ENCODE peak calls at places on chromosomes 16 and 17, in four cellular contexts. M is esophagus muscularis mucosa, L is heart right ventricle, Y is cardiac muscle cell. B is an unnamed sample.

GRCh38 chr16:83245061-83245460 is 562.7 kb upstream of the HSBP1 start:
- DNase-seq in Y (no peak), L (no peak), M (no peak), B (no peak)

GRCh38 chr17:80260791-80261158 is at the start of gene RNF213:
- DNase-seq in Y (peak; percentile 70), M (no peak), L (peak; percentile 65), B (peak; percentile 77)

GRCh38 chr17:66925811-66926500 is 38.6 kb upstream of the CACNG4 start:
- DNase-seq in L (no peak), M (no peak), Y (no peak), B (no peak)

GRCh38 chr17:50938821-50939541 is 72.8 kb upstream of the TOB1 start:
- DNase-seq in Y (no peak), M (no peak), L (no peak), B (no peak)

GRCh38 chr16:78784773-78785172 is 685.3 kb downstream of the WWOX start:
- DNase-seq in Y (no peak), L (no peak), M (no peak), B (no peak)

GRCh38 chr16:56732832-56733231 is 2.9 kb downstream of the NUP93 start:
- DNase-seq in M (no peak), L (no peak), Y (no peak), B (no peak)

GRCh38 chr16:89705006-89705405 is 3.5 kb upstream of the SPATA2L start:
- DNase-seq in Y (no peak), L (no peak), M (no peak), B (no peak)

GRCh38 chr17:76087531-76087930 is 8.5 kb downstream of the ZACN start:
- DNase-seq in M (no peak), L (no peak), Y (no peak), B (no peak)

GRCh38 chr17:17605083-17605746 is 13.7 kb upstream of the PEMT start:
- DNase-seq in Y (no peak), M (no peak), L (no peak), B (no peak)

GRCh38 chr17:82439194-82439828 is 11.2 kb downstream of the CYBC1 start:
- DNase-seq in L (peak; percentile 19), M (no peak), Y (no peak), B (no peak)

GRCh38 chr17:37518816-37519215 is 29.1 kb downstream of the DUSP14 start:
- DNase-seq in Y (no peak), M (no peak), L (no peak), B (no peak)

GRCh38 chr16:52283581-52284375 is 263.2 kb downstream of the TOX3 start:
- DNase-seq in Y (no peak), L (no peak), M (no peak), B (no peak)

GRCh38 chr17:36722121-36722902 is 120.9 kb downstream of the MRM1 start:
- DNase-seq in Y (peak; percentile 87), M (no peak), L (peak; percentile 70), B (no peak)

GRCh38 chr17:28057731-28058246 is 15.3 kb downstream of the NLK start:
- DNase-seq in L (no peak), Y (no peak), M (no peak), B (no peak)

GRCh38 chr17:3744032-3744431 is 20.3 kb downstream of the HASPIN start:
- DNase-seq in Y (no peak), M (no peak), L (no peak), B (no peak)

GRCh38 chr17:69949931-69950330 is 125.1 kb upstream of the KCNJ16 start:
- DNase-seq in M (no peak), Y (no peak), L (no peak), B (no peak)

GRCh38 chr17:61848247-61848646 is 15.1 kb downstream of the BRIP1 start:
- DNase-seq in M (no peak), L (no peak), Y (no peak), B (no peak)

GRCh38 chr16:15574614-15574948 is 68.4 kb downstream of the MARF1 start:
- DNase-seq in Y (no peak), M (no peak), L (no peak), B (no peak)

GRCh38 chr17:40496170-40496569 is 5.3 kb downstream of the TNS4 start:
- DNase-seq in L (no peak), Y (no peak), M (no peak), B (no peak)

GRCh38 chr17:43983515-43984411 is 20.7 kb upstream of the NAGS start:
- DNase-seq in M (peak; percentile 81), Y (peak; percentile 54), L (peak; percentile 26), B (no peak)

GRCh38 chr16:49281843-49282642 is 405 bp upstream of the CBLN1 start:
- DNase-seq in Y (peak; percentile 98), L (peak; percentile 87), M (peak; percentile 90), B (no peak)

DNA sequence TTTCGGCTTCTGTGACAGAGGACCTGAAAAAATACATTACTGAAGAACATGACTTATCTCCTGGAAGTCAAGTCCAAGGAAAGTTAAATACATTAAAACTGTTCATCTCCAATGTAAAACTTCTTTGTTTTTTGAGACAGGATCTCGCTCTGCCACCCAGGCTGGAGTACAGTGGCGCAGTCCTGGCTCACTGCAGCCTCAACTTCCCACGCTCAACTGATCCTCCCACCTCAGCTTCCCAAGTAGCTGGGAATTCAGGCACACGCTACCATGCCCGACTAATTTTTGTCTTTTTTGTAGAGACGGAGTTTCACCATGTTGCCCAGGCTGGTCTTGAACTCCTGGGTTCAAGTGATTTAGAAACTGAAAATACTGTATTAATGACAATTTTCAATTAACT is 9.7 kb upstream of the TERB1 start:
- DNase-seq in Y (no peak), M (no peak), L (no peak), B (no peak)
- H3K27ac ChIP-seq in Y (peak overlapping the region; percentile 63), M (no peak overlapping the region), L (no peak overlapping the region), B (no peak overlapping the region)

GRCh38 chr17:29110372-29110757 is 67.4 kb downstream of the PIPOX start:
- DNase-seq in M (no peak), L (no peak), Y (no peak), B (no peak)

GRCh38 chr17:29114141-29114540 is 66.1 kb downstream of the MYO18A start:
- DNase-seq in L (no peak), Y (no peak), M (no peak), B (no peak)

GRCh38 chr17:29113334-29113733 is 66.9 kb downstream of the MYO18A start:
- DNase-seq in L (no peak), Y (no peak), M (no peak), B (peak; percentile 49)

GRCh38 chr17:29112780-29113295 is 67.4 kb downstream of the MYO18A start:
- DNase-seq in Y (no peak), M (no peak), L (peak; percentile 52), B (peak; percentile 84)

DNA sequence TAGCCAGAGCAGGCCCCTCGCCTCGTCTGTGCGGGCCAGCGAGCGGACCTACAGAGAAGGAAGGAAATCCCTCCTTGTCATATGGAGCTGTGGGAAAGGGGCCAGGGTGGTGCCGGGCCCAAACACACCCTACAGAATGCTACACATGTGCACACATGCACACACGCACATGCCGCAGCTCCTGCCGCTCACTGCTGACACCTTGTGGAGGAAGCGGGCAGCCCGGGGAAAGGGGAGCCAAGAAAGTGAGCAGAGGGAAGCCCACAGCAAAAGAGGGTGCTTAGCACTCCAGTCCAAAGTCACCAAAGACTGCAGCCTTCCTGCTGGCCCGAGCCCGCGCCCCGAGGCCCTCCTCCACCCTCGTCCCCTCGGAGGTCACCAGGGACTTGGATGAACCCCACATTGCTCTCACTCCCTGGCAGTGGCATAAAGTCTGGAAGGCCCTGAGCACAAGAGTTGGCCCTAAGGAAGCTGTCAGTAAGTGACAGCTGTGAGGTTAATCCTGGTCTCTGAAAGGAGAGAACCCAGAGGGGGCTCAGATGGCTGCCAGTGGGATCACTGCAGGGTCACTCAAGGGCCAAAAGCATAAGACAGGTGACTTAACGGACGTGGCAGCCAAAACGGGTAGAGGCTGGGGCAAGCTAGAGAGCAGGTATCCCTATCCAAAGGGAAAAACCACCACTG is 68.2 kb downstream of the MYO18A start:
- DNase-seq in Y (peak; percentile 72), M (no peak), L (peak; percentile 81), B (peak; percentile 97)
- H3K4me3 ChIP-seq in Y (no peak overlapping the region), M (no peak overlapping the region), L (no peak overlapping the region), B (no peak overlapping the region)

DNA sequence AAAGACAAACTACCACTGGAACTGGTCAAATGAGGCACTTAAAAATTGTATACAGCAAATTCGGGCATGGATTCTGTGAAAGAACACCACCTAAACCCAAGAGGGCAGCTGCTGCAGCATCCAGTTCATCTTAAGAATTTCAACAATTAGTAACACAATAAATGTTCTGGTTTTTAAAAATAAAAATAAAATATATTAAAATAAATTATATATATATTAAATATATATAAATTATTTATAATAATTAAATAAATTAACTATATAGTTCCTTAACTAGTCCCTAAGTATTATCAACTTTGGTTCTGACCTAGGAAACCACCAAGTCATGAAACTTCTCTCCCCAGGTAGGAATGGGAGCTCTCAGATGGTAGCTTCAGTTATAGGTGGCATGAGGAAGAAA is 13.4 kb upstream of the RFFL start:
- DNase-seq in M (no peak), Y (no peak), L (no peak), B (no peak)
- H3K4me1 ChIP-seq in M (peaks cover 43% of the 10 kb centered on the region), Y (peaks cover 6% of the 10 kb centered on the region), L (peaks cover 14% of the 10 kb centered on the region), B (peaks cover 12% of the 10 kb centered on the region)

DNA sequence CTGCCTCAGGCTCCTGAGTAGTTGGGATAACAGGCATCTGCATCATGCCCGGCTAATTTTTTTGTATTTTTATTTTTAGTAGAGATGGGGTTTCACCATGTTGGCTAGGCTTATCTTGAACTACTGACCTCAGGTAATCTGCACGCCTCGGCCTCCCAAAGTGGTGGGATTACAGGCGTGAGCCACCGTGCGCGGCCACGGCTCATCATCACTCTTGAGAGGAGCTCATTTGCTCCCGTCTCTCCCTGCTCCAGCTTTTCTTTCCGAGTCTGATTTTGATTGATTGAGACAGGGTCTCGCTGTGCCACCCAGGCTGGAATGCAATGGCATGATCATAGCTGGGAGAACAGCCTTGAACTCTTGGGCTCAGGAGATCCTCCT is 12.6 kb downstream of the PGS1 start:
- DNase-seq in M (no peak), Y (no peak), L (peak; percentile 2), B (no peak)
- H3K27ac ChIP-seq in M (no peak overlapping the region), Y (no peak overlapping the region), L (no peak overlapping the region), B (peak overlapping the region; percentile 68)

DNA sequence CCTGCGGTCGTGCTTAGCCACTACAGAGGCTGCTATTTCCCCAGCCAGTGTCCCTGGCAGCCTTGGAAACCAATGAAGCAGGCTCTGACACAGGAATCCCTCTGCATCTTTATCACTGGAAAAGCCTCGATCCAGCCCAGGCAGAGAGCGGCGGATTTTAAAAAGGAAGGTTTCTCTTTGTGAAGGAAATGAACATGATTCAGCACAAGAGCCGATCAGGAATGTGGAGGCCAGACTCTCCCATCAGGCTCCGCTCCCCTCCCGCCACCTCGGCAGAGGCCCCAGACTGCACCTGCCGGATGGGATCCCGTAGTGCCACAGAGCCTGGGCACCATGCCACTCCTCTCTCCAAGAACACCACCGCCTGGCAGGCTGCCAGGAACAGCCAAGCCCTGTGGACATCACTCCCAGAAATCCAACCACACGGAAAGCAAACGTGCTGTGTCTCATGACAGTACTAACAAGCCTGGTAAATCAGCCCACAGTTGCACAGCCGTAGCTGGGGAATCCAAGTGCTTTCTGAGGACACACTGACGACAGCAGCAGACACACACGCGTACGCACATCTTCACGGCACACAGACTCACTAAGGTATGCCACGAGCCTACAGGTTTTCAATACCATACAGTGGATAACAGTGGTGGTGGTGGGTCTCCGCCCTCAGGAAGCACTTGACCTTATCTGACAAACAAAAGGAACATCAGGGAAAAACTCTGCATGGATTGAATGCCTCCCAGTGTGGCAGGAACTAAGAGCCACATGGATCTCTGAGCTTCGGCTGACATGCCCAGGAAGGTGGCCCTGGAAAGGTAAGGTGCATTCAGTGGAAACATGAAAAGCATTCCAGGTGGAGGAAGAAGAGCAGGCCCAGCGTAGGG is 5.4 kb downstream of the LRRC75A start:
- DNase-seq in M (no peak), L (peak; percentile 75), Y (peak; percentile 41), B (peak; percentile 99)
- H3K4me3 ChIP-seq in M (peak overlapping the region; percentile 24), L (no peak overlapping the region), Y (no peak overlapping the region), B (peak overlapping the region; percentile 38)

B was measured in SJCRH30.